ENCODE peak calls at places on chromosome 12, in seven cellular contexts. K, R, L, F, O, Q and S are unnamed samples.

GRCh38 chr12:6201199-6201608 is 1.0 kb downstream of the CD9 start:
- DNase-seq in K (no peak), R (peak; percentile 76), L (peak; percentile 57), F (no peak), O (peak; percentile 62), Q (no peak), S (no peak)

GRCh38 chr12:6097384-6097783 is 27.1 kb downstream of the VWF start:
- DNase-seq in K (peak; percentile 78), R (no peak), L (no peak), F (peak; percentile 90), O (no peak), Q (no peak), S (no peak)

GRCh38 chr12:109433618-109434017 is 43.5 kb downstream of the KCTD10 start:
- DNase-seq in K (no peak), R (peak; percentile 63), L (peak; percentile 58), F (peak; percentile 29), O (no peak), Q (no peak), S (no peak)

GRCh38 chr12:14284189-14284722 is 81.2 kb upstream of the ATF7IP start:
- DNase-seq in K (no peak), R (no peak), L (peak; percentile 46), F (no peak), O (peak; percentile 21), Q (no peak), S (no peak)

GRCh38 chr12:58465418-58465817 is 454.9 kb downstream of the LRIG3 start:
- DNase-seq in K (peak; percentile 50), R (no peak), L (no peak), F (peak; percentile 28), O (no peak), Q (no peak), S (no peak)

GRCh38 chr12:48615681-48616080 is 45.8 kb upstream of the LALBA start:
- DNase-seq in K (no peak), R (no peak), L (no peak), F (peak; percentile 9), O (no peak), Q (no peak), S (no peak)

GRCh38 chr12:110179291-110179690 is 55.1 kb downstream of the IFT81 start:
- DNase-seq in K (peak; percentile 72), R (no peak), L (no peak), F (peak; percentile 75), O (no peak), Q (no peak), S (no peak)

GRCh38 chr12:127293507-127294310 is 973.3 kb upstream of the TMEM132C start:
- DNase-seq in K (peak; percentile 50), R (peak; percentile 25), L (peak; percentile 63), F (peak; percentile 89), O (peak; percentile 73), Q (peak; percentile 8), S (peak; percentile 7)

GRCh38 chr12:32069731-32070130 is 36.9 kb upstream of the BICD1 start:
- DNase-seq in K (no peak), R (no peak), L (no peak), F (no peak), O (no peak), Q (no peak), S (no peak)

GRCh38 chr12:52139579-52140062 is 52.2 kb downstream of the KRT80 start:
- DNase-seq in K (no peak), R (peak; percentile 76), L (peak; percentile 86), F (peak; percentile 61), O (peak; percentile 47), Q (no peak), S (no peak)

GRCh38 chr12:12557733-12558132 is 4.9 kb downstream of the DUSP16 start:
- DNase-seq in K (no peak), R (no peak), L (peak; percentile 52), F (no peak), O (no peak), Q (no peak), S (no peak)

GRCh38 chr12:132506730-132507538 is 17.0 kb downstream of the FBRSL1 start:
- DNase-seq in K (peak; percentile 65), R (peak; percentile 41), L (no peak), F (peak; percentile 79), O (peak; percentile 97), Q (peak; percentile 31), S (no peak)

GRCh38 chr12:132505105-132505851 is 15.3 kb downstream of the FBRSL1 start:
- DNase-seq in K (no peak), R (no peak), L (no peak), F (no peak), O (no peak), Q (no peak), S (no peak)

GRCh38 chr12:132507656-132508055 is 17.7 kb downstream of the FBRSL1 start:
- DNase-seq in K (no peak), R (no peak), L (no peak), F (no peak), O (no peak), Q (no peak), S (no peak)

GRCh38 chr12:132506328-132506727 is 16.4 kb downstream of the FBRSL1 start:
- DNase-seq in K (no peak), R (no peak), L (no peak), F (no peak), O (no peak), Q (no peak), S (no peak)

GRCh38 chr12:132505852-132506219 is 15.9 kb downstream of the FBRSL1 start:
- DNase-seq in K (no peak), R (no peak), L (no peak), F (no peak), O (no peak), Q (no peak), S (no peak)
- H3K27ac ChIP-seq in K (no peak overlapping the region), R (no peak overlapping the region), L (no peak overlapping the region), F (no peak overlapping the region), O (no peak overlapping the region), Q (no peak overlapping the region), S (no peak overlapping the region)

GRCh38 chr12:56299853-56300643 is at the start of gene CS:
- DNase-seq in K (peak; percentile 96), R (peak; percentile 100), L (peak; percentile 100), F (peak; percentile 100), O (peak; percentile 100), Q (peak; percentile 99), S (peak; percentile 93)

GRCh38 chr12:56300644-56301464 is 724 bp upstream of the CS start:
- DNase-seq in K (no peak), R (no peak), L (peak; percentile 4), F (no peak), O (no peak), Q (no peak), S (no peak)

GRCh38 chr12:56297400-56297799 is 2.7 kb downstream of the CS start:
- DNase-seq in K (no peak), R (no peak), L (no peak), F (no peak), O (no peak), Q (no peak), S (no peak)

GRCh38 chr12:56298828-56299227 is 1.3 kb downstream of the CS start:
- DNase-seq in K (no peak), R (no peak), L (no peak), F (no peak), O (no peak), Q (no peak), S (no peak)

GRCh38 chr12:56299308-56299852 is 750 bp downstream of the CS start:
- DNase-seq in K (peak; percentile 23), R (no peak), L (no peak), F (no peak), O (no peak), Q (peak; percentile 1), S (no peak)
- H3K4me1 ChIP-seq in K (peaks cover 9% of the 10 kb centered on the region), R (peaks cover 50% of the 10 kb centered on the region), L (peaks cover 18% of the 10 kb centered on the region), F (peaks cover 18% of the 10 kb centered on the region), O (peaks cover 61% of the 10 kb centered on the region), Q (peaks cover 44% of the 10 kb centered on the region), S (peaks cover 2% of the 10 kb centered on the region)

GRCh38 chr12:53735-54095 is 12.9 kb upstream of the IQSEC3 start:
- DNase-seq in K (no peak), R (no peak), L (no peak), F (no peak), O (no peak), Q (no peak), S (no peak)
- H3K27ac ChIP-seq in K (no peak overlapping the region), R (no peak overlapping the region), L (no peak overlapping the region), F (no peak overlapping the region), O (no peak overlapping the region), Q (no peak overlapping the region), S (no peak overlapping the region)

GRCh38 chr12:93743229-93743998 is 66.2 kb downstream of the CRADD start:
- DNase-seq in K (no peak), R (no peak), L (peak; percentile 4), F (no peak), O (no peak), Q (no peak), S (no peak)

GRCh38 chr12:93743999-93744689 is 67.0 kb downstream of the CRADD start:
- DNase-seq in K (no peak), R (no peak), L (no peak), F (no peak), O (no peak), Q (no peak), S (no peak)

GRCh38 chr12:93741741-93742085 is 64.5 kb downstream of the CRADD start:
- DNase-seq in K (peak; percentile 26), R (peak; percentile 14), L (peak; percentile 97), F (peak; percentile 65), O (peak; percentile 23), Q (no peak), S (peak; percentile 81)

GRCh38 chr12:93740721-93741120 is 63.5 kb downstream of the CRADD start:
- DNase-seq in K (no peak), R (no peak), L (peak; percentile 11), F (peak; percentile 73), O (no peak), Q (no peak), S (no peak)

GRCh38 chr12:93742086-93742934 is 65.1 kb downstream of the CRADD start:
- DNase-seq in K (peak; percentile 71), R (peak; percentile 82), L (peak; percentile 70), F (peak; percentile 90), O (peak; percentile 85), Q (peak; percentile 17), S (peak; percentile 16)
- H3K4me1 ChIP-seq in K (peaks cover 11% of the 10 kb centered on the region), R (peaks cover 27% of the 10 kb centered on the region), L (peaks cover 46% of the 10 kb centered on the region), F (peaks cover 40% of the 10 kb centered on the region), O (peaks cover 36% of the 10 kb centered on the region), Q (peaks cover 30% of the 10 kb centered on the region), S (peaks cover 3% of the 10 kb centered on the region)

DNA sequence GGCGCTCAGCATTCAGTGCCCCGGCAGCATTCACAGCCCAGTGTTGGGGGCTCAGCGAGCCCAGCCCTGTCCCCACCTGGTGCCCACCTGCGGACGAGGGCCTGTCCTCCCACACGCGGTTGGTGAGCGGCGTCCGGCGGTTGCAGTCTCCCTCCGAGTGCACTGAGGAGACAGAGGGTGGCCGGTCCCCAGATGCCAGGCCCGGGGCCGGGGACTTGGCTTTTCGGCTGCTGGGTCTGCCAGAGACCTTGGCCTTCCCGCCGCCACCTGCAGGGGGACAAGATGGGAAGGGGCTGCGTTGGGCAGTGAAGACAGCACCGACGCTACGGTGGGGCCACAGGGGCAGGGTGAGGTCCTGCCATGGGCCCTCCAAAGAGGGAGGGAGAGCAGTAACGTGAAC is 31.2 kb downstream of the RFLNA start:
- DNase-seq in K (no peak), R (no peak), L (peak; percentile 53), F (no peak), O (no peak), Q (no peak), S (no peak)
- H3K27ac ChIP-seq in K (no peak overlapping the region), R (no peak overlapping the region), L (no peak overlapping the region), F (no peak overlapping the region), O (no peak overlapping the region), Q (no peak overlapping the region), S (no peak overlapping the region)